ENCODE peak calls at places on chromosomes 16 and 17, in six cellular contexts. D is stomach, S is transverse colon, B is A549, Z is sigmoid colon, P is upper lobe of left lung. A is an unnamed sample.

GRCh38 chr16:88131966-88132365 is 180.7 kb downstream of the BANP start:
- DNase-seq in D (no peak), S (no peak), P (no peak), Z (no peak), B (no peak), A (no peak)

GRCh38 chr16:88906535-88907105 is 40.2 kb upstream of the PABPN1L start:
- DNase-seq in S (no peak), D (no peak), P (peak; percentile 70), B (no peak), Z (no peak), A (no peak)

GRCh38 chr17:81440511-81441244 is 45.4 kb downstream of the BAHCC1 start:
- DNase-seq in D (no peak), B (peak; percentile 63), S (no peak), Z (no peak), P (peak; percentile 76), A (no peak)

GRCh38 chr16:27067138-27067537 is 411 bp downstream of the C16orf82 start:
- DNase-seq in B (no peak), D (no peak), P (peak; percentile 71), Z (no peak), S (no peak), A (no peak)

GRCh38 chr17:15920758-15921239 is 24.1 kb upstream of the ADORA2B start:
- DNase-seq in B (peak; percentile 95), D (no peak), Z (peak; percentile 92), P (no peak), S (peak; percentile 34), A (no peak)

GRCh38 chr17:17888821-17889220 is 52.0 kb upstream of the SREBF1 start:
- DNase-seq in B (no peak), S (no peak), D (no peak), P (no peak), Z (no peak), A (no peak)

GRCh38 chr17:69326302-69327059 is 452 bp downstream of the ABCA5 start:
- DNase-seq in S (no peak), P (no peak), D (peak; percentile 25), B (peak; percentile 6), Z (no peak), A (no peak)

GRCh38 chr17:46769531-46770438 is 48.7 kb downstream of the WNT3 start:
- DNase-seq in B (no peak), D (peak; percentile 24), P (peak; percentile 81), S (no peak), Z (no peak), A (no peak)

GRCh38 chr16:80656731-80657150 is 115.9 kb downstream of the DYNLRB2 start:
- DNase-seq in D (no peak), P (no peak), B (no peak), S (no peak), Z (no peak), A (no peak)

GRCh38 chr16:48445782-48446533 is 60.7 kb upstream of the SIAH1 start:
- DNase-seq in B (no peak), D (no peak), Z (peak; percentile 40), P (no peak), S (no peak), A (no peak)
- TF ChIP-seq EP300 in B (no peak), D (no peak), Z (no peak), P (no peak), S (no peak), A (no peak)

DNA sequence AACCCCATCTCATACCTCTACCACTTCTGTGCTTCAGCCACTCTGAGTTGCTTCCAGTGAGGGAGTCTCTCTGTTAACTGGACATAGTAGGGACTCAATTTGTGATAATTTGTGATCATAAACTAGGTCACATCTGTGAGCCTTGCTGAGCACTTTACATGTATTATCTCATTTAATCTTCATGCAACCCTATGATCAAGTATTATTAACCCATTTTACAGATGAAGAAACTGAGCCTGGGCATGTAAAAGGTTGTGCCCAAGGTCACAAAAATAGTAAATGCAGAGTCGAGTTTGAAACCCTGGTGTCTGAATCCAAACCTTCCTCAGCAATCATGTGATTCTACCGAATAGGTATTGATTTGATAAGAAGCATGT is 18.6 kb downstream of the PDP2 start:
- DNase-seq in B (no peak), P (no peak), Z (no peak), S (no peak), D (no peak), A (no peak)
- H3K27ac ChIP-seq in B (peak overlapping the region; percentile 67), P (peak overlapping the region; percentile 83), Z (peak overlapping the region; percentile 96), S (peak overlapping the region; percentile 82), D (no peak overlapping the region), A (peak overlapping the region; percentile 85)

GRCh38 chr16:3717235-3718018 is at the start of gene TRAP1:
- DNase-seq in B (peak; percentile 85), Z (peak; percentile 93), D (peak; percentile 92), S (peak; percentile 91), P (peak; percentile 99), A (peak; percentile 83)
- TF ChIP-seq EP300 in B (no peak), Z (no peak), D (no peak), S (no peak), P (no peak), A (no peak)

DNA sequence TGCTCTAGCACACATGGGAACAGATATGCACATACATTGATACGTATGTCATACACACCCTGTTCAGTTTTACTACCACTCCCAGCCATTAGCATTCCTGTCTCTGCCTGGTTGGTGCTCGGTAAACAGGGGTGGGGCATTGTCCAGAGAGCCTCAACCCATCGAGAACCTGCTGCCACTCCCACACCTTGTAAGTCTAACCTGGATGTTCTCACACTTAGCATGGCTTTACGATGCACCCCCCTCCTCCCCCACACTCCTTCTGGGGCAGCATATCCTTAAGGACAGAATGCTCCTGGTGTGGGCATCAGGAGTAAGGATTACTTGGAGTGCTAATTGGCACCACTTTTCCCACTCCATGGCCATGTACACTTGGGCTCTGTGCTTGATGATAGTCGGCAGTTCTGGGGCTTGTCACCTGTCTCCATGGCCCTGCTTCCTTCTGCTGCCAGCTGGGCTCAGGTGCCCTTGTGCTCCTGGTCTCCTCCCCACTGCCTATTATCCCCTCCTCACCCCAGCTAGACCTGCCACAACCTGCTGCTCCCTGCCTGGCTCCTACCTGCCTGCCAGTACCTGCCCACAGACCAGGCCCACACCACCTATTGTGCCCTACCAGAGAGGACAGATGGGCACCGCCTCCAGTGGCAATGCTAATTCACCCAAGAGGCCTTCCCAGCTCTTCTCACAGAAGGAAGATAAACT is 710 bp upstream of the RAPGEFL1 start:
- DNase-seq in S (peak; percentile 89), P (no peak), B (no peak), Z (no peak), D (peak; percentile 60), A (no peak)
- H3K27ac ChIP-seq in S (peak overlapping the region; percentile 90), P (peak overlapping the region; percentile 74), B (no peak overlapping the region), Z (no peak overlapping the region), D (peak overlapping the region; percentile 75), A (peak overlapping the region; percentile 85)

DNA sequence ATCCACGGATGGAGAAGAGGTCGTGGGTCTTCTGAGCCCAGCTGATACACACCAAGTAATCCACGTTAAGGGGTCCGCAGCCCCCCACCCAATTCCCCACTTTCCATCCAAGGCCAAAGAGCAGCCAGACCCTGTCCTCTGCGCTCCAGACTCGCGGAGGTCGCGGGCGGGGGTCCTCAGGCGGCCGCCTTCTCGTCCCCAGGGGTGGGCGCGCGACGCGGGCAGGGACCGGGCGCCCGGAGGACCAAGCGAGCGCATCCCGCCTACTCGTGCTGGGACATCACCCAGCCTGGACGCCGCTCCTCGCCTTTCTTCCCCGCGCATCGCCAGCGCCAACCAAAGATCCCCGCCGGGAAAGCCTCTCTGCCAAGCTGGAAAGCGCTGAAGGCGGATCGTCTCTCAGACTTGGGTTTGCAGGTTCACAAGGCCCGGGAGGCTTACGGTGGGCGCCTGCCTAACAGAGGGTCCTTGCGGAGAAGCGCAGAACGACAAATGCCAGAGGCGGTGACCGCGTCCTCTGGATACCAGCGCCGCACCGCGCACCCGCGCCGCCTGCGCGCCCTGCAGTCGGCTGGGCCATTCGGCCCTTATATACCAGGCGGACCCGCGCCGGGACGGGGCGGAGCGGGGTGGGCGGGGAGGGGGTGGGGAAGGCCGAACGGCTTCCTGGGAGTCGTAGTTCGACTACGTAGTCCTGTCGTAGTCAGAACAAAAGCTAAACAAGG is 471.6 kb downstream of the SOX9 start:
- DNase-seq in D (peak; percentile 84), B (peak; percentile 90), Z (no peak), S (peak; percentile 87), P (peak; percentile 93), A (peak; percentile 43)
- TF ChIP-seq EP300 in D (no peak), B (no peak), Z (no peak), S (no peak), P (no peak), A (no peak)

DNA sequence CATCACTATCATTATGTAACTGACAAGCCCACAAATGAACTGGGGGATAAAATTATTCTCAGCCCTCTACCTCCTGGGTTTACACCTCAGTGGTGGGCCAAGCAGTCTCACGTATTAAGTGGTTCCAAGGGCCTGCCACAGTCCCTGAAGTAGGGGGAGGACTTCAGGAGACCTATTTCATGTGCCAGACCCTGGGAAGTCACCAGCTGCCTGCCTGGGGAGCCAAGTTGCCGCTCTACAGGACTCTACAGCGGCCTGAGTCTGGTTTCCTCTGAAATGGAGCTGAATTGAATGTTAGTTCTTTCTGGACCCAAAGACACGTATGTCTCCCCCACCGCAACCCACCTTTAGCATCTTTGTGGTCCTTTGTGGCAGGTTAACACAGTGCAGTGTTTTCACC is 187.0 kb downstream of the IRX3 start:
- DNase-seq in Z (no peak), B (no peak), D (no peak), P (no peak), S (no peak), A (no peak)
- H3K27ac ChIP-seq in Z (no peak overlapping the region), B (no peak overlapping the region), D (no peak overlapping the region), P (no peak overlapping the region), S (no peak overlapping the region), A (no peak overlapping the region)